ENCODE peak calls at places on chromosomes 2 and 18, in eight cellular contexts. I is prostate gland, J is cardiac fibroblast, E is epithelial cell of esophagus, N is body of pancreas, O is A549, P is pancreas, A is AG10803. W is an unnamed sample.

GRCh38 chr2:73895473-73895872 is 2.7 kb downstream of the ACTG2 start:
- DNase-seq in O (no peak), J (no peak), P (no peak), I (no peak), A (no peak), N (no peak), E (no peak), W (no peak)

GRCh38 chr18:23181547-23181946 is 46.3 kb downstream of the CABLES1 start:
- DNase-seq in O (no peak), I (no peak), P (no peak), E (no peak), N (no peak), J (no peak), A (no peak), W (no peak)

GRCh38 chr2:230961091-230961491 is 34.8 kb upstream of the SPATA3 start:
- DNase-seq in A (peak), O (no peak), I (no peak), E (no peak), J (peak), N (no peak), P (no peak), W (no peak)

GRCh38 chr18:38458673-38459072 is 893.1 kb upstream of the CELF4 start:
- DNase-seq in I (no peak), N (no peak), P (no peak), J (no peak), O (no peak), A (no peak), E (no peak), W (no peak)

GRCh38 chr2:121003391-121003790 is 267.7 kb downstream of the GLI2 start:
- DNase-seq in I (no peak), A (no peak), E (no peak), N (no peak), J (no peak), P (no peak), O (no peak), W (no peak)

GRCh38 chr2:200613692-200614091 is 27.9 kb downstream of the AOX1 start:
- DNase-seq in P (no peak), J (no peak), A (no peak), E (peak), I (no peak), N (no peak), O (no peak), W (no peak)

GRCh38 chr2:157032019-157032418 is 225.5 kb upstream of the GALNT5 start:
- DNase-seq in E (peak), N (no peak), P (no peak), J (peak), O (peak), A (peak), I (no peak), W (no peak)

GRCh38 chr2:55779459-55780421 is 86.1 kb upstream of the PNPT1 start:
- DNase-seq in E (peak), P (no peak), O (peak), I (peak), J (no peak), N (no peak), A (peak), W (no peak)

GRCh38 chr2:215911686-215912085 is 101.7 kb downstream of the MREG start:
- DNase-seq in O (no peak), J (no peak), A (no peak), N (no peak), P (no peak), I (no peak), E (no peak), W (no peak)

GRCh38 chr2:96147593-96148201 is 2.5 kb upstream of the DUSP2 start:
- DNase-seq in O (no peak), E (no peak), I (no peak), N (no peak), J (no peak), A (no peak), P (peak), W (no peak)

GRCh38 chr2:187056416-187057333 is 207.7 kb upstream of the ZSWIM2 start:
- DNase-seq in E (no peak), O (no peak), I (no peak), N (no peak), A (no peak), P (no peak), J (no peak), W (no peak)

GRCh38 chr2:241763551-241764271 is 12.9 kb upstream of the GAL3ST2 start:
- DNase-seq in E (no peak), J (no peak), N (no peak), O (no peak), A (no peak), I (no peak), P (no peak), W (no peak)

GRCh38 chr18:79485788-79486355 is 90.1 kb downstream of the NFATC1 start:
- DNase-seq in E (no peak), N (no peak), O (no peak), P (peak), I (no peak), J (peak), A (peak), W (no peak)

GRCh38 chr2:69547984-69548715 is 95.4 kb downstream of the AAK1 start:
- DNase-seq in J (peak), N (no peak), A (no peak), O (no peak), I (no peak), P (no peak), E (no peak), W (no peak)
- TF ChIP-seq CTCF in J (no peak), N (no peak), A (no peak), O (no peak), I (no peak), P (no peak), E (no peak), W (no peak)

GRCh38 chr18:58612239-58613055 is 16.4 kb downstream of the ALPK2 start:
- DNase-seq in J (no peak), I (no peak), P (no peak), N (no peak), E (peak), O (no peak), A (no peak), W (no peak)

GRCh38 chr18:58611471-58612131 is 17.3 kb downstream of the ALPK2 start:
- DNase-seq in N (no peak), A (no peak), I (no peak), J (peak), O (no peak), E (peak), P (no peak), W (no peak)

GRCh38 chr18:58606236-58606635 is 22.7 kb downstream of the ALPK2 start:
- DNase-seq in J (no peak), A (no peak), E (peak), P (no peak), N (no peak), I (no peak), O (no peak), W (no peak)

GRCh38 chr18:58608216-58608615 is 20.7 kb downstream of the ALPK2 start:
- DNase-seq in E (no peak), O (no peak), N (no peak), I (no peak), A (peak), J (no peak), P (no peak), W (no peak)

DNA sequence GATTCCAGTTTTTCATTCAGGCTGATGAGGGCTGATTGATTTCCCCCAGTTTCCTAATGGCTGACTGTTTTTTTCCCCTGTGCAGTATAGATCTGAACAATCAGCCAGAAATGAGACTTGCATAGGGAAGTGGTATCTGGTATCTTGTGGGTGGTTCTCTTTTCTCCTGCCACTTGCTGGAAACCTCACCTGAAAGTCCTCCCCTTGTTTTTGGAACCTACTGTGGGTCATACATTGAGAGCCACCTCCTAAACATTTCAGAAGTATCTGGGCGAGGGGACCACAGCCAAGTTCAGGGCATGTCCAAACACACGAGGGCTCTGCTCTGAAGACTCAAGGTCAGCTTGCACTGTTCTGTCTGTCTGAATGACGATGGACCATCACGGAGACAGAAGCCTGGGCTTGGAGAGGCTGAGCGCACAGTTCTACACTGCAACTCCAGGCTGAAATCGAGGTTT is 19.3 kb downstream of the ALPK2 start:
- DNase-seq in J (no peak), I (no peak), N (no peak), E (no peak), A (no peak), O (no peak), P (no peak), W (no peak)
- TF ChIP-seq CTCF in J (no peak), I (no peak), N (no peak), E (no peak), A (no peak), O (no peak), P (no peak), W (no peak)

DNA sequence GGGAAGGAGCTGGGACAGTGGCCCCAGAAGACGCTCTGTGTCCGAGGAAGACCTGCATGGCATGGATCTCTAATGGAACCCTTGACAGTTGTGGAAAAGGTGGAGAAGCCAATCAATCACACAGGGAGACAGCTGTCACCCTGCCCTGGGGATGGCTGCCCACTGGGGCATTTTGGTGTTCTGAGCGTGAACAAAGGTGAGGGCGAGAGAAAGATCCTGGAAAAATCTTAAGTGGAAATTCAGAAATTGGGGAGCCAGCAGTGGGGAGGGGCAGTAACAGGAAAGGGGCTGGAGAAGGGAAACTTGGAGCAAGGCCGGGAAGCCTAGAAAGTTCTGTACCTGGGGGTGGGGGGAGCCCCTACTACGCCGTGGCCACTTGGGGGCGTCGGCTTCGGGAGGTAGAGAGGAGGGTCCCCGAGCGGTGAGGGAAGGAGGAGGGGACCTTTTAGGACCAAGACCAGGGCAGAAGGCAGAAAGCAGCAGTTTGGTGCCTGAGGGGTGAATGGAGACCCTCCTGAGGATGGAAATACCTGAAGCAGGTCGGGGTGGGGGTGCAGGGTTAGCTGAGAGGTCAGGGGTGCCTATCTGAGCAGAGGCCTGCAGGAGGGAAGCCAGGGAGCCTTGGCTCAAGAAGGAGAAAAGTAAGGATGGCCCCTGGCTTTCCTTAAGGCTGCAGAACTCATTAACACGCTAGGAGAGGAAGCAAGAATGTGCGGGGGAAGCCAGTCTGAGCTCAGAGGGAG is 30.0 kb downstream of the NGEF start:
- DNase-seq in A (no peak), N (no peak), P (no peak), E (no peak), I (no peak), O (no peak), J (no peak), W (no peak)
- TF ChIP-seq CTCF in A (no peak), N (no peak), P (no peak), E (no peak), I (no peak), O (peak), J (no peak), W (no peak)

GRCh38 chr2:105969552-105969951 is 224.5 kb downstream of the UXS1 start:
- DNase-seq in O (no peak), I (no peak), E (peak), P (no peak), J (peak), A (no peak), N (no peak), W (peak)
- TF ChIP-seq CTCF in O (no peak), I (no peak), E (peak), P (no peak), J (peak), A (peak), N (no peak), W (peak)

GRCh38 chr18:68733693-68734092 is 18.8 kb upstream of the TMX3 start:
- DNase-seq in E (no peak), J (no peak), A (no peak), P (no peak), O (no peak), I (no peak), N (no peak), W (no peak)

GRCh38 chr18:68740966-68741365 is 26.1 kb upstream of the TMX3 start:
- DNase-seq in E (no peak), I (no peak), N (no peak), A (peak), J (no peak), O (no peak), P (no peak), W (no peak)

GRCh38 chr18:68734311-68734710 is 19.4 kb upstream of the TMX3 start:
- DNase-seq in J (no peak), P (no peak), O (no peak), I (no peak), E (no peak), N (no peak), A (peak), W (no peak)

GRCh38 chr18:68738572-68738971 is 23.7 kb upstream of the TMX3 start:
- DNase-seq in P (no peak), A (no peak), J (no peak), I (no peak), O (no peak), N (no peak), E (no peak), W (no peak)

GRCh38 chr18:68735498-68736343 is 20.8 kb upstream of the TMX3 start:
- DNase-seq in O (peak), A (peak), J (peak), N (no peak), E (peak), P (no peak), I (no peak), W (no peak)
- TF ChIP-seq CTCF in O (peak), A (peak), J (peak), N (peak), E (peak), P (peak), I (peak), W (peak)

DNA sequence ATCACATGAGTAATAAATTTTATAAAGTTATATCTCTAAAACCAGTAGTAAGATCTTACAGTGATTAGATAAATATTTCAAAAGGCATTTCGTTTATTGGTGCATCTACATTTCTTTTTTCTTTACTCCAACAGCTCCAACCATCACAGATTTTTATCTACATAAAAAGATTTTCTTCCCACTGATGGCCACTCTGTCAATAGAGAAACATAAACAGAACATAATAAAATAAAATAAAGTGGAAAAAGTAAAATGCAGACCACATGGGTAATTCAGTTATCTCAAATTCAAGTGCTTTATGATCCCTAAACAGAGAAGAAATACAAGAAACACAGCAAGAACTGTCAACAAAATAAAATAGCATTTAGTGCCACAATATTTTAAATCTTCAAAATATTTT is 420.2 kb upstream of the CYRIA start:
- DNase-seq in A (no peak), N (no peak), I (no peak), P (no peak), O (no peak), J (no peak), E (no peak), W (no peak)
- TF ChIP-seq CTCF in A (no peak), N (no peak), I (no peak), P (no peak), O (no peak), J (no peak), E (no peak), W (no peak)

GRCh38 chr2:189022002-189022401 is 47.8 kb downstream of the COL3A1 start:
- DNase-seq in J (peak), O (no peak), I (no peak), E (peak), A (peak), N (no peak), P (no peak), W (no peak)

GRCh38 chr2:189020179-189020578 is 46.0 kb downstream of the COL3A1 start:
- DNase-seq in E (no peak), J (peak), A (no peak), P (no peak), N (no peak), I (no peak), O (no peak), W (no peak)

GRCh38 chr2:189022492-189022891 is 48.3 kb downstream of the COL3A1 start:
- DNase-seq in O (no peak), J (peak), A (peak), P (no peak), N (no peak), E (no peak), I (no peak), W (no peak)

DNA sequence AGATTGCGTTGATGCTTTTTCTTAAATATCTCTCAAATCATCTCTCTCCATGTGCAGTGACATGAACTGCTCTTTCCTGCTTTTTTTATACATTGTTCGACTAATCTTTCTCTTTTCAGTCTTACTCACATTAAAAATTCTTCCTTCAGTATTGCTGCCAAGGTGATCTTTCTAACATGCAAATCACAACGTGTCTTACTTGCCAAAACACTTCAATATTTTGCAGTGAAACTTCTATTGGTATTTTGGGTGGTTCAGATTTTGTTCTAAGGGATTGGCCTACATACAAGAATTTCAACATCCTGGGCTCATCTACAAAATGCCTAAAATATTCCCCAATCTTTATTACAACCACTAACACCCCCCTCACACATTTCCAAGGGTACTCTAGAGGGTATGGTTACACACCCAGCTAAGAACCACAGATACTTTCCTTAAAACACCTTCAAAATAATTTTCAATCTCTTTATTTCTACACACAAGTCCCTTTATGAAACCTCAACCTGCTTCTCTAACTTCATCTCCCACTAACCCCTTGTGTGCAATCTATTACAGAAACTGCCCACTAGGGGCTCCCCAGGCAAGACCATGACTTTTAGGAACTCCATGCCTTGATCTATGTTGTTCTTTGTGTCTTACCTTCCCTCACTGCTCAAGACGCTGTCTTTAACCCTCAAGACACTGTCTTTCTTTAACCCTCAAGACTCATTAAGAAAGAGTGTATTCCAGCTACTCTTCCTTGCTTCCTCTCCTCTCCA is 50.9 kb downstream of the COL3A1 start:
- DNase-seq in E (peak), I (no peak), J (no peak), O (no peak), P (no peak), N (no peak), A (peak), W (no peak)
- TF ChIP-seq CTCF in E (peak), I (no peak), J (peak), O (peak), P (no peak), N (no peak), A (peak), W (peak)

W was measured in glutamatergic neuron.